ENCODE peak calls at places on chromosome 22, in six cellular contexts. One of them, this sample, is unnamed.

GRCh38 chr22:37752189-37753061 is 55.3 kb upstream of the GCAT start:
- DNase-seq in WERI-Rb-1: no peak
- DNase-seq in HL-60: no peak
- DNase-seq in endothelial cell: no peak
- DNase-seq in nephron progenitor cell: no peak
- DNase-seq in fibroblast of villous mesenchyme: peak; percentile 99
- DNase-seq in this sample: peak; percentile 89

GRCh38 chr22:37107779-37108621 is 1.5 kb downstream of the TMPRSS6 start:
- DNase-seq in WERI-Rb-1: no peak
- DNase-seq in HL-60: no peak
- DNase-seq in endothelial cell: no peak
- DNase-seq in nephron progenitor cell: no peak
- DNase-seq in fibroblast of villous mesenchyme: no peak
- DNase-seq in this sample: no peak

GRCh38 chr22:39150848-39151215 is 1.6 kb downstream of the CBX7 start:
- DNase-seq in WERI-Rb-1: no peak
- DNase-seq in HL-60: no peak
- DNase-seq in endothelial cell: no peak
- DNase-seq in nephron progenitor cell: no peak
- DNase-seq in fibroblast of villous mesenchyme: no peak
- DNase-seq in this sample: no peak

GRCh38 chr22:38295339-38295738 is 21.9 kb downstream of the CSNK1E start:
- DNase-seq in WERI-Rb-1: no peak
- DNase-seq in HL-60: no peak
- DNase-seq in endothelial cell: no peak
- DNase-seq in nephron progenitor cell: no peak
- DNase-seq in fibroblast of villous mesenchyme: no peak
- DNase-seq in this sample: no peak

GRCh38 chr22:40603088-40603605 is 33.4 kb downstream of the MRTFA start:
- DNase-seq in WERI-Rb-1: no peak
- DNase-seq in HL-60: no peak
- DNase-seq in endothelial cell: no peak
- DNase-seq in nephron progenitor cell: no peak
- DNase-seq in fibroblast of villous mesenchyme: peak; percentile 78
- DNase-seq in this sample: no peak

GRCh38 chr22:24107668-24108067 is 73.6 kb upstream of the SUSD2 start:
- DNase-seq in WERI-Rb-1: no peak
- DNase-seq in HL-60: no peak
- DNase-seq in endothelial cell: no peak
- DNase-seq in nephron progenitor cell: no peak
- DNase-seq in fibroblast of villous mesenchyme: peak; percentile 73
- DNase-seq in this sample: peak; percentile 24

GRCh38 chr22:19873138-19873959 is 18.7 kb upstream of the GNB1L start:
- DNase-seq in WERI-Rb-1: no peak
- DNase-seq in HL-60: no peak
- DNase-seq in endothelial cell: no peak
- DNase-seq in nephron progenitor cell: no peak
- DNase-seq in fibroblast of villous mesenchyme: peak; percentile 23
- DNase-seq in this sample: no peak

GRCh38 chr22:48940266-48940987 is 887.2 kb downstream of the BRD1 start:
- DNase-seq in WERI-Rb-1: no peak
- DNase-seq in HL-60: no peak
- DNase-seq in endothelial cell: no peak
- DNase-seq in nephron progenitor cell: no peak
- DNase-seq in fibroblast of villous mesenchyme: no peak
- DNase-seq in this sample: no peak

GRCh38 chr22:37141476-37141875 is 8.2 kb downstream of the IL2RB start:
- DNase-seq in WERI-Rb-1: no peak
- DNase-seq in HL-60: no peak
- DNase-seq in endothelial cell: no peak
- DNase-seq in nephron progenitor cell: no peak
- DNase-seq in fibroblast of villous mesenchyme: no peak
- DNase-seq in this sample: no peak

DNA sequence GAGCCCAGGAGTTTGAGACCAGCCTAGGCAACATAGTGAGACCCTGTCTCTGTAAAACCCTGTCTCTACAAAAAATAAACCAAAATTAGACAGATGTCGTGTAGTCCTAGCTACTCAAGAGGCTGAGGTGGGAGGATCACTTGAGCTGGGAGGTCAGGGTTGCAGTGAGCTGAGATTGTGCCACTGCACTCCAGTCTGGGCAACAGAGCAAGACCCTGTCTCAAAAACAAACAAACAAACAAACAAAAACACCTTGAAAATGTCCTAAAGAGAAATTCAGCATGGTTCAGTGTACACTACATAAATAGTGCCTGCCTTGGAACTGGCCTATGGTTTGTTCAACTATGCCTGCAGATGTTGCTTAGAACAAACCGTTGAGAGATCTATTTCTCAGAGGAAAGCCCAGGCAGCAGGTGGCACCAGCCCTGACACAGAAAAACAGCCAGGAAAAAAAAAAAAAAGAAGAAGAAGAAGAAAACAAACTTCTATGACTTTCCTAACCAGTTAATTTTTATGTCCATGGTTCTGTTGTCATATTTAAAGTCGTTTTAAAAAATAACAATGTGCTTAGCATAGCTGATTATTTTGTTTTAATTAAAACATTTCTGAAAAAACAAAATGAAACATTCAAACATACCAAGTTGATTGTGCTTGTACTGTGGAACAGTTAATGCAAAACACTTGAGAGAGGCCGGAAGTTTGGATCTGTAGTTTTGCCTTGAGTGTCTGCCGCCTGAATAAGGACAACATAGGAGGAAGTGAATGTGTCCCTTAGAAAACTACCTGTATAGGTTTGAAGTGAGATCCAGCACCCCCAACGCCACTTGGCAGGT is 5.4 kb downstream of the KREMEN1 start:
- DNase-seq in WERI-Rb-1: no peak
- DNase-seq in HL-60: no peak
- DNase-seq in endothelial cell: no peak
- DNase-seq in nephron progenitor cell: no peak
- DNase-seq in fibroblast of villous mesenchyme: no peak
- DNase-seq in this sample: no peak
- TF ChIP-seq CTCF in WERI-Rb-1: no peak
- TF ChIP-seq CTCF in HL-60: no peak
- TF ChIP-seq CTCF in endothelial cell: no peak
- TF ChIP-seq CTCF in nephron progenitor cell: no peak
- TF ChIP-seq CTCF in fibroblast of villous mesenchyme: no peak
- TF ChIP-seq CTCF in this sample: no peak

GRCh38 chr22:35431483-35432205 is 31.7 kb downstream of the MCM5 start:
- DNase-seq in WERI-Rb-1: no peak
- DNase-seq in HL-60: no peak
- DNase-seq in endothelial cell: no peak
- DNase-seq in nephron progenitor cell: no peak
- DNase-seq in fibroblast of villous mesenchyme: no peak
- DNase-seq in this sample: no peak
- TF ChIP-seq CTCF in WERI-Rb-1: no peak
- TF ChIP-seq CTCF in HL-60: no peak
- TF ChIP-seq CTCF in endothelial cell: no peak
- TF ChIP-seq CTCF in nephron progenitor cell: no peak
- TF ChIP-seq CTCF in fibroblast of villous mesenchyme: peak; percentile 23
- TF ChIP-seq CTCF in this sample: no peak

GRCh38 chr22:31830721-31831070 is 76.9 kb downstream of the DEPDC5 start:
- DNase-seq in WERI-Rb-1: no peak
- DNase-seq in HL-60: no peak
- DNase-seq in endothelial cell: no peak
- DNase-seq in nephron progenitor cell: no peak
- DNase-seq in fibroblast of villous mesenchyme: no peak
- DNase-seq in this sample: no peak
- TF ChIP-seq CTCF in WERI-Rb-1: no peak
- TF ChIP-seq CTCF in HL-60: no peak
- TF ChIP-seq CTCF in endothelial cell: no peak
- TF ChIP-seq CTCF in nephron progenitor cell: no peak
- TF ChIP-seq CTCF in fibroblast of villous mesenchyme: no peak
- TF ChIP-seq CTCF in this sample: no peak

DNA sequence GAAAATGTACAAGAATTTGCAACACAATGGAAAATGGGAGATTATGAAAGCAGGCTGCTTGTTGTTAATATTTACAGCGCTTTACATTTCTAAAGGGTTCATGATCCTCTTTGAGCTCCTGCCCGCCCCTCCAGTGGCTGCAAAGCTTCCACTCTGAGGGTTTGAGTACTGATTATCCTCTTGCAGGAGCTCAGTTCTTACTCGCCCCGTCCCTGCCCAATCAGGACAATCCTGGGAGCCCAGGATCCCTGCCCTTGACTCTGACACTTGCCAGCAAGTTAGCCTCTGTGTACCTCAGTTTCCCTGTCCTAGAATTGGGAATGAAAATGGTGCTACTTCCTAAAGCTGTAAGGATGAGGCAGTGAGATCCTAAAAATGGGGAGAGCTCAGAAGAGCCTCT is 645.2 kb downstream of the TBC1D22A start:
- DNase-seq in WERI-Rb-1: peak; percentile 59
- DNase-seq in HL-60: no peak
- DNase-seq in endothelial cell: no peak
- DNase-seq in nephron progenitor cell: no peak
- DNase-seq in fibroblast of villous mesenchyme: no peak
- DNase-seq in this sample: no peak
- TF ChIP-seq CTCF in WERI-Rb-1: no peak
- TF ChIP-seq CTCF in HL-60: no peak
- TF ChIP-seq CTCF in endothelial cell: no peak
- TF ChIP-seq CTCF in nephron progenitor cell: no peak
- TF ChIP-seq CTCF in fibroblast of villous mesenchyme: no peak
- TF ChIP-seq CTCF in this sample: no peak

GRCh38 chr22:42322562-42322926 is 52.1 kb upstream of the TCF20 start:
- DNase-seq in WERI-Rb-1: no peak
- DNase-seq in HL-60: no peak
- DNase-seq in endothelial cell: no peak
- DNase-seq in nephron progenitor cell: no peak
- DNase-seq in fibroblast of villous mesenchyme: no peak
- DNase-seq in this sample: no peak
- TF ChIP-seq CTCF in WERI-Rb-1: no peak
- TF ChIP-seq CTCF in HL-60: no peak
- TF ChIP-seq CTCF in endothelial cell: no peak
- TF ChIP-seq CTCF in nephron progenitor cell: no peak
- TF ChIP-seq CTCF in fibroblast of villous mesenchyme: no peak
- TF ChIP-seq CTCF in this sample: no peak

DNA sequence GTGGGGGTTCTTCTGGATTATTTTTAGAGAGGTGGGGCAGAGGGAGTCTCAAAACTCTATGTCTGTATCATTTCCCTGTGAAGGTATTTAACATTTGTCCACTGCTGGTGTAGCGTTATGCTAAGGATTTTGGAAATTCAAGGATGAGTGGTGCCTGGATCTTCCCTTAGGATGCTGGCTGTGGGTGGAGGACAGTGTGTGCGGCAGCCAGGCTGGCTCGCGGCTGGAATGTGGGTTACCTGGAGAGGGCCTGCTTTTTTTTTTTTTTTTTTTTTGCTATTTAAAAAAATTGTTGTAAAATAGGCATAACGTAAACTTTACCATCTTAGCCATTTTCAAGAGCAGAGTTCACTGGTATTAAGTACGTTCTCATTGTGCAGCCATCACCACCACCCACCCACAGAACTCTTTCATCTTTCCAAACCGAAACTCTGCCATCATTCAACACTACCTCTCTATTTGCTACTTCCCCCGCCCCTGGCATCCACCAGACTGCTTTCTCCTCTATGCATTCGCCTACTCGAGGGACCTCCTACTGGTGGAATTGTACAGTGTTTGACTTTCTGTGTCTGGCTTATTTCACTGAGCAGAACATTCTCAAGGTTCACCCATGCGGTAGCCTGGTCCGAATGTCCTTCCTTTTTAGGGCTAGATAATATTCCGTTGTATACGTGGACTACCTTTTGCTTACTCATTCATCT is 67.1 kb downstream of the PARVB start:
- DNase-seq in WERI-Rb-1: peak; percentile 40
- DNase-seq in HL-60: peak; percentile 7
- DNase-seq in endothelial cell: peak; percentile 38
- DNase-seq in nephron progenitor cell: no peak
- DNase-seq in fibroblast of villous mesenchyme: no peak
- DNase-seq in this sample: no peak
- TF ChIP-seq CTCF in WERI-Rb-1: peak; percentile 49
- TF ChIP-seq CTCF in HL-60: no peak
- TF ChIP-seq CTCF in endothelial cell: peak; percentile 39
- TF ChIP-seq CTCF in nephron progenitor cell: no peak
- TF ChIP-seq CTCF in fibroblast of villous mesenchyme: peak; percentile 48
- TF ChIP-seq CTCF in this sample: peak; percentile 17

GRCh38 chr22:22400964-22401363 is 107.6 kb downstream of the ZNF280B start:
- DNase-seq in WERI-Rb-1: no peak
- DNase-seq in HL-60: no peak
- DNase-seq in endothelial cell: no peak
- DNase-seq in nephron progenitor cell: no peak
- DNase-seq in fibroblast of villous mesenchyme: no peak
- DNase-seq in this sample: no peak

GRCh38 chr22:22401381-22401780 is 107.2 kb downstream of the ZNF280B start:
- DNase-seq in WERI-Rb-1: no peak
- DNase-seq in HL-60: no peak
- DNase-seq in endothelial cell: no peak
- DNase-seq in nephron progenitor cell: no peak
- DNase-seq in fibroblast of villous mesenchyme: no peak
- DNase-seq in this sample: no peak

GRCh38 chr22:22397875-22398524 is 110.5 kb downstream of the ZNF280B start:
- DNase-seq in WERI-Rb-1: peak; percentile 56
- DNase-seq in HL-60: no peak
- DNase-seq in endothelial cell: no peak
- DNase-seq in nephron progenitor cell: no peak
- DNase-seq in fibroblast of villous mesenchyme: no peak
- DNase-seq in this sample: no peak

GRCh38 chr22:22398530-22399327 is 109.8 kb downstream of the ZNF280B start:
- DNase-seq in WERI-Rb-1: no peak
- DNase-seq in HL-60: no peak
- DNase-seq in endothelial cell: no peak
- DNase-seq in nephron progenitor cell: no peak
- DNase-seq in fibroblast of villous mesenchyme: no peak
- DNase-seq in this sample: no peak

GRCh38 chr22:22400099-22400498 is 108.4 kb downstream of the ZNF280B start:
- DNase-seq in WERI-Rb-1: no peak
- DNase-seq in HL-60: no peak
- DNase-seq in endothelial cell: no peak
- DNase-seq in nephron progenitor cell: no peak
- DNase-seq in fibroblast of villous mesenchyme: no peak
- DNase-seq in this sample: no peak
- TF ChIP-seq CTCF in WERI-Rb-1: peak; percentile 33
- TF ChIP-seq CTCF in HL-60: no peak
- TF ChIP-seq CTCF in endothelial cell: no peak
- TF ChIP-seq CTCF in nephron progenitor cell: no peak
- TF ChIP-seq CTCF in fibroblast of villous mesenchyme: no peak
- TF ChIP-seq CTCF in this sample: no peak